ENCODE peak calls at places on chromosomes 4 and X, in seven cellular contexts. P is SK-N-SH, W is HCT116, E is K562, D is GM12878, S is HepG2, T is H1. Y is an unnamed sample.

GRCh38 chr4:14726441-14727405 is 275.6 kb upstream of the CPEB2 start:
- DNase-seq in P (no peak), W (no peak), E (no peak), D (no peak), S (no peak), T (no peak), Y (no peak)

GRCh38 chr4:179278647-179279046 is 1836.4 kb upstream of the AGA start:
- DNase-seq in P (no peak), W (no peak), E (no peak), D (no peak), S (no peak), T (no peak), Y (no peak)

GRCh38 chrX:38052096-38052495 is 45.7 kb downstream of the SYTL5 start:
- DNase-seq in P (no peak), W (peak; percentile 56), E (no peak), D (no peak), S (no peak), T (no peak), Y (no peak)

GRCh38 chr4:15004701-15005301 is 2.5 kb downstream of the CPEB2 start:
- DNase-seq in P (peak; percentile 42), W (no peak), E (peak; percentile 49), D (no peak), S (peak; percentile 20), T (no peak), Y (peak; percentile 48)

GRCh38 chrX:53045002-53045401 is 3.6 kb upstream of the GPR173 start:
- DNase-seq in P (no peak), W (no peak), E (no peak), D (no peak), S (no peak), T (no peak), Y (no peak)

GRCh38 chr4:52750819-52751348 is 341 bp downstream of the ERVMER34-1 start:
- DNase-seq in P (no peak), W (peak; percentile 16), E (no peak), D (no peak), S (no peak), T (peak; percentile 1), Y (no peak)

GRCh38 chrX:135449637-135450550 is 28.1 kb downstream of the SMIM10L2A start:
- DNase-seq in P (no peak), W (no peak), E (no peak), D (no peak), S (no peak), T (no peak), Y (no peak)

GRCh38 chr4:125750827-125751466 is 436.2 kb downstream of the FAT4 start:
- DNase-seq in P (peak; percentile 29), W (no peak), E (no peak), D (no peak), S (peak; percentile 23), T (peak; percentile 23), Y (no peak)

GRCh38 chrX:77505227-77505626 is 58.0 kb downstream of the FGF16 start:
- DNase-seq in P (no peak), W (no peak), E (no peak), D (no peak), S (peak; percentile 3), T (no peak), Y (no peak)

GRCh38 chrX:71859637-71860036 is 51.0 kb upstream of the NHSL2 start:
- DNase-seq in P (no peak), W (peak; percentile 6), E (no peak), D (no peak), S (peak; percentile 12), T (no peak), Y (no peak)

GRCh38 chrX:139738581-139738980 is 30.6 kb upstream of the MCF2 start:
- DNase-seq in P (no peak), W (no peak), E (no peak), D (no peak), S (no peak), T (no peak), Y (no peak)

GRCh38 chrX:44989995-44990770 is 117.2 kb downstream of the KDM6A start:
- DNase-seq in P (no peak), W (no peak), E (no peak), D (no peak), S (no peak), T (no peak), Y (no peak)

GRCh38 chr4:14404730-14405129 is 597.6 kb upstream of the CPEB2 start:
- DNase-seq in P (no peak), W (no peak), E (no peak), D (no peak), S (no peak), T (no peak), Y (no peak)

GRCh38 chr4:188399834-188400233 is 260.6 kb downstream of the TRIML1 start:
- DNase-seq in P (no peak), W (no peak), E (no peak), D (no peak), S (no peak), T (peak; percentile 66), Y (peak; percentile 36)

GRCh38 chrX:153825042-153825441 is 5.3 kb downstream of the PDZD4 start:
- DNase-seq in P (peak; percentile 7), W (no peak), E (no peak), D (no peak), S (no peak), T (no peak), Y (no peak)

GRCh38 chr4:14247767-14248166 is 620.2 kb upstream of the BOD1L1 start:
- DNase-seq in P (no peak), W (no peak), E (no peak), D (no peak), S (no peak), T (no peak), Y (no peak)

GRCh38 chr4:13704020-13704419 is 76.5 kb upstream of the BOD1L1 start:
- DNase-seq in P (no peak), W (no peak), E (no peak), D (no peak), S (no peak), T (no peak), Y (no peak)

GRCh38 chr4:77052352-77052751 is 23.4 kb downstream of the CCNI start:
- DNase-seq in P (no peak), W (peak; percentile 48), E (peak; percentile 59), D (no peak), S (peak; percentile 35), T (no peak), Y (peak; percentile 67)

GRCh38 chr4:183738081-183738673 is 79.1 kb downstream of the TRAPPC11 start:
- DNase-seq in P (no peak), W (no peak), E (no peak), D (peak; percentile 24), S (no peak), T (no peak), Y (no peak)

GRCh38 chr4:80322716-80323115 is 12.8 kb upstream of the CFAP299 start:
- DNase-seq in P (no peak), W (no peak), E (no peak), D (no peak), S (no peak), T (no peak), Y (peak; percentile 41)

GRCh38 chr4:81165853-81166430 is 49.1 kb downstream of the PRKG2 start:
- DNase-seq in P (no peak), W (no peak), E (no peak), D (no peak), S (no peak), T (no peak), Y (no peak)

GRCh38 chrX:7270018-7270417 is 122.1 kb upstream of the PUDP start:
- DNase-seq in P (no peak), W (no peak), E (no peak), D (no peak), S (no peak), T (no peak), Y (no peak)
- TF ChIP-seq JUND in P (no peak), W (no peak), E (no peak), D (no peak), S (no peak), T (no peak), Y (no peak)

GRCh38 chr4:122553432-122553831 is 67.4 kb downstream of the IL21 start:
- DNase-seq in P (no peak), W (no peak), E (no peak), D (no peak), S (no peak), T (no peak), Y (no peak)

GRCh38 chr4:122552898-122553297 is 68.0 kb downstream of the IL21 start:
- DNase-seq in P (no peak), W (no peak), E (no peak), D (no peak), S (no peak), T (no peak), Y (no peak)

DNA sequence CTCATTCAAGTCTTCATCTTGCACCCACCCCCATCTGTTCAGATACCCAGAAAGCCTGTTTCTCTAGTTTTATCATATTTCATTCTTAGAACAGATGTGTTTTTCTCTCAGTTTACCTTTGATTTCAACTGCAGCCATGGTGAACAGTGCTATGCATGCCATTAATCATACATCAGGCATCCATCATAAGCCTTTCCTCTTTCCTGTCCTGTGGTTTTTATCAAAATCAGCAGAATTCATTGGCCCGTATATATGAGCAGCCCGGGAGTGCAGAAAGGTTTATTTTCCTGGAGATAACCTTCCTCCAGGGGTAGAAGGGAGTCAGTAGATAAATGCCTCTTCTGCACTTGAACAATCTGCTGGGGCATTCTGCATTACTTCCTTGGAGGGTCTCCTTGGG is 65.7 kb downstream of the IL21 start:
- DNase-seq in P (no peak), W (no peak), E (no peak), D (no peak), S (no peak), T (no peak), Y (no peak)
- TF ChIP-seq JUND in P (no peak), W (no peak), E (no peak), D (no peak), S (no peak), T (no peak), Y (no peak)

GRCh38 chrX:119565110-119565663 is at the start of gene STEEP1:
- DNase-seq in P (peak; percentile 90), W (peak; percentile 86), E (peak; percentile 86), D (peak; percentile 71), S (peak; percentile 87), T (peak; percentile 59), Y (peak; percentile 91)
- TF ChIP-seq JUND in P (peak; percentile 18), W (peak; percentile 62), E (no peak), D (peak; percentile 95), S (no peak), T (peak; percentile 87), Y (no peak)

DNA sequence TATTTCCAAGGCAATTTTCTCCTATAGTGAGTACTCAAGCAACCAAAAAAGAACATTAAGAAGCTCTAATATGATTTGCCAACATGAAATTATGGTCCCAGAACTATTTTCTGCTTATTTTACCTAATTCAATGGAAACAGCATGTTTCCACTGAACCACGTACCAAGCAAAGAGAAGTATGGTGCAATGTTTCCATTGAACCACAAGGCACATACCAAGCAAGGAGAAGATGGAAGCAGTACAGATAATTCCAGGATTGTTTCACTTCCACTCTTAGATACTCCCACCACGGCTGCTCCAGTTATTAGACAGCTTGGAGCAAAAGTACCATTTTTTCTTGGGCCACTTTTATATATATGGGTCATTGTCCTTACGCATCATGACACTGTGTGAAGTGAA is 164.9 kb downstream of the RNF150 start:
- DNase-seq in P (no peak), W (no peak), E (no peak), D (no peak), S (no peak), T (no peak), Y (no peak)
- TF ChIP-seq JUND in P (no peak), W (no peak), E (no peak), D (no peak), S (no peak), T (no peak), Y (no peak)

GRCh38 chrX:12443534-12444098 is 305.3 kb downstream of the FRMPD4 start:
- DNase-seq in P (no peak), W (no peak), E (no peak), D (peak; percentile 60), S (no peak), T (no peak), Y (no peak)
- TF ChIP-seq JUND in P (no peak), W (no peak), E (no peak), D (peak; percentile 71), S (no peak), T (no peak), Y (no peak)

Y was measured in T47D.